ENCODE peak calls at places on chromosomes 7 and 10, in four cellular contexts. N, R, I and S are unnamed samples.

GRCh38 chr10:75972494-75973276 is 541.3 kb downstream of the LRMDA start:
- DNase-seq in N (peak), R (peak), I (no peak), S (peak)

GRCh38 chr10:75717126-75717916 is 285.9 kb downstream of the LRMDA start:
- DNase-seq in N (peak), R (peak), I (peak), S (no peak)

GRCh38 chr10:122296363-122297120 is 25.4 kb downstream of the BTBD16 start:
- DNase-seq in N (no peak), R (no peak), I (no peak), S (no peak)

GRCh38 chr10:11874568-11875182 is 51.5 kb downstream of the PROSER2 start:
- DNase-seq in N (peak), R (peak), I (peak), S (peak)

GRCh38 chr10:24350111-24350921 is 141.4 kb downstream of the KIAA1217 start:
- DNase-seq in N (no peak), R (peak), I (no peak), S (no peak)

GRCh38 chr7:12490105-12490688 is 80.3 kb upstream of the SCIN start:
- DNase-seq in N (peak), R (peak), I (no peak), S (peak)

GRCh38 chr7:47088329-47089067 is 493.4 kb downstream of the TNS3 start:
- DNase-seq in N (peak), R (peak), I (peak), S (no peak)

GRCh38 chr7:129513546-129513945 is 11.2 kb downstream of the SMKR1 start:
- DNase-seq in N (no peak), R (no peak), I (no peak), S (no peak)

GRCh38 chr7:17944720-17945119 is 4.4 kb upstream of the SNX13 start:
- DNase-seq in N (no peak), R (no peak), I (no peak), S (no peak)

GRCh38 chr10:486668-487067 is 202.8 kb downstream of the DIP2C start:
- DNase-seq in N (no peak), R (no peak), I (no peak), S (no peak)

GRCh38 chr10:33801705-33802104 is 467.2 kb upstream of the NRP1 start:
- DNase-seq in N (peak), R (peak), I (peak), S (peak)

GRCh38 chr10:123553810-123554430 is 112.2 kb upstream of the GPR26 start:
- DNase-seq in N (no peak), R (no peak), I (no peak), S (no peak)

GRCh38 chr7:134553976-134554375 is 5.1 kb downstream of the AKR1B15 start:
- DNase-seq in N (peak), R (peak), I (peak), S (no peak)

GRCh38 chr7:153043440-153043839 is 283.9 kb downstream of the ACTR3B start:
- DNase-seq in N (no peak), R (no peak), I (no peak), S (no peak)

GRCh38 chr10:73553316-73553715 is 37.8 kb downstream of the USP54 start:
- DNase-seq in N (no peak), R (no peak), I (no peak), S (peak)

GRCh38 chr7:105212236-105212635 is 176.5 kb downstream of the SRPK2 start:
- DNase-seq in N (no peak), R (no peak), I (no peak), S (no peak)

GRCh38 chr10:68861253-68861652 is 33.9 kb downstream of the STOX1 start:
- DNase-seq in N (no peak), R (peak), I (peak), S (no peak)

GRCh38 chr10:17386616-17387075 is 67.7 kb downstream of the ST8SIA6 start:
- DNase-seq in N (no peak), R (peak), I (no peak), S (peak)

GRCh38 chr10:92123031-92123450 is 167.8 kb downstream of the CPEB3 start:
- DNase-seq in N (peak), R (peak), I (peak), S (peak)

GRCh38 chr10:89535185-89536012 is at the start of gene SLC16A12:
- DNase-seq in N (no peak), R (peak), I (peak), S (no peak)

GRCh38 chr7:47416454-47417121 is 165.3 kb downstream of the TNS3 start:
- DNase-seq in N (peak), R (no peak), I (no peak), S (no peak)

GRCh38 chr7:151662291-151662690 is 142.6 kb upstream of the RHEB start:
- DNase-seq in N (no peak), R (no peak), I (no peak), S (no peak)

GRCh38 chr10:71396714-71397339 is at the start of gene CDH23:
- DNase-seq in N (no peak), R (no peak), I (peak), S (no peak)

GRCh38 chr10:60526024-60526585 is 136.4 kb upstream of the ANK3 start:
- DNase-seq in N (peak), R (no peak), I (no peak), S (no peak)

GRCh38 chr10:113126506-113127192 is 176.6 kb downstream of the TCF7L2 start:
- DNase-seq in N (peak), R (peak), I (no peak), S (no peak)

GRCh38 chr7:124201768-124202349 is 169.0 kb upstream of the TMEM229A start:
- DNase-seq in N (no peak), R (peak), I (no peak), S (no peak)

GRCh38 chr10:21173433-21173963 is 276.4 kb upstream of the NEBL start:
- DNase-seq in N (no peak), R (no peak), I (peak), S (no peak)

GRCh38 chr10:102300289-102300843 is 55.0 kb downstream of the GBF1 start:
- DNase-seq in N (peak), R (peak), I (no peak), S (no peak)

GRCh38 chr7:38671901-38672559 is 40.9 kb upstream of the AMPH start:
- DNase-seq in N (no peak), R (no peak), I (no peak), S (no peak)

GRCh38 chr10:725786-726185 is 36.3 kb upstream of the DIP2C start:
- DNase-seq in N (no peak), R (no peak), I (no peak), S (no peak)

GRCh38 chr7:159063046-159063840 is 81.4 kb downstream of the VIPR2 start:
- DNase-seq in N (no peak), R (no peak), I (no peak), S (no peak)

GRCh38 chr7:85185355-85186082 is 1.3 kb downstream of the SEMA3D start:
- DNase-seq in N (peak), R (peak), I (no peak), S (no peak)

GRCh38 chr10:12844796-12845524 is 156.6 kb downstream of the CCDC3 start:
- DNase-seq in N (peak), R (peak), I (peak), S (peak)

GRCh38 chr7:107874605-107875446 is 16.2 kb upstream of the DLD start:
- DNase-seq in N (peak), R (peak), I (peak), S (no peak)

GRCh38 chr10:132836248-132836831 is 50.4 kb upstream of the NKX6-2 start:
- DNase-seq in N (peak), R (no peak), I (no peak), S (no peak)

GRCh38 chr7:108071551-108071950 is 58.6 kb downstream of the LAMB4 start:
- DNase-seq in N (no peak), R (no peak), I (no peak), S (no peak)

GRCh38 chr10:29244978-29245377 is 43.9 kb upstream of the LYZL1 start:
- DNase-seq in N (no peak), R (no peak), I (no peak), S (no peak)

GRCh38 chr7:322111-322671 is 32.2 kb downstream of the FOXL3 start:
- DNase-seq in N (peak), R (peak), I (peak), S (no peak)
- H3K4me3 ChIP-seq in N (no peak), R (no peak), I (no peak), S (no peak)

DNA sequence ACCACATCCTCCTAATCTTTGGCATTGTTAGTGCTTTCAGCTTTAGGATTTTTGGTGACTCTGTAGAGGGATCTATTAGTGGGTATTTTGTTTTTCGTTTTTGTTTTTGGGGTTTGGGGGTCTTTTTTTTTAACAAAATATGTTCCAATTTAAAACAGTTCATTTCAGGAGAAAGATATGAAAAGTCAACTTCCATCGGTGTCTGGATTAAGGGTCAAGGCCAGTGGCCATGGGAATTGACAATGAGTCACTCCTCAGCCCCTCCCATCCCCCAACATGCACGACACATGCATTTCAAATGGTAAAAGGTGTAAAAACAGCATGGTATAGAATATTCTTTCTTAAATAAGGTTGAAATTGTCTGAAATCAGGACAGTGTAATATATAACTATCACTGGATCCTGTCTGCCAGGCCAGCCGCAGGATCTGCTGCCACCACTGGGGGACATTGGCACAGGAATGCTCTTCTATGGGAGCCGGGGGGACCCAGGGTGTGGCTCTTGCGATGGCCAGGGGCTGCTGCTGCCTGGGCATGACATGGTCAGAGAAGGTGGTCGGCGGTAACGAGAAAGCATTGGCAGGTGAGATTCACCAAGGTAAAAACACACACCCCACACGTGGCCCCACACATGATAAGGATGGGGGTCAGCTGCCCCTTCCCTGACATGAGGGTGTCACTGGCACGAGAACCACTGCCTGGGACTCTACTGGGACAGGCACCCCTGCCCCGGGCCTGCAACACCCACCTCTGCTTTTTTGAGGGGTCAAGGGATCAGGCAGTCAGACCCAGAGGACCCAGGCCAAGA is 126.2 kb upstream of the KCTD7 start:
- DNase-seq in N (no peak), R (no peak), I (no peak), S (no peak)
- TF ChIP-seq CTCF in N (peak), R (peak), I (no peak), S (no peak)

GRCh38 chr7:158018061-158018796 is 569.4 kb downstream of the PTPRN2 start:
- DNase-seq in N (no peak), R (no peak), I (no peak), S (no peak)

GRCh38 chr7:158018971-158019645 is 568.5 kb downstream of the PTPRN2 start:
- DNase-seq in N (no peak), R (no peak), I (no peak), S (no peak)

GRCh38 chr7:158015403-158016116 is 572.1 kb downstream of the PTPRN2 start:
- DNase-seq in N (no peak), R (no peak), I (no peak), S (no peak)

GRCh38 chr7:158017226-158018060 is 570.2 kb downstream of the PTPRN2 start:
- DNase-seq in N (no peak), R (no peak), I (no peak), S (no peak)

GRCh38 chr7:158016171-158017087 is 571.2 kb downstream of the PTPRN2 start:
- DNase-seq in N (no peak), R (no peak), I (no peak), S (no peak)
- H3K4me3 ChIP-seq in N (no peak), R (no peak), I (no peak), S (no peak)

GRCh38 chr7:100049441-100050291 is at the start of gene ZSCAN21:
- DNase-seq in N (peak), R (peak), I (peak), S (no peak)

GRCh38 chr7:100040575-100040974 is 9.0 kb upstream of the ZSCAN21 start:
- DNase-seq in N (no peak), R (no peak), I (no peak), S (no peak)

GRCh38 chr7:100048680-100049079 is 894 bp upstream of the ZSCAN21 start:
- DNase-seq in N (no peak), R (no peak), I (no peak), S (no peak)

GRCh38 chr7:100044719-100045118 is 4.9 kb upstream of the ZSCAN21 start:
- DNase-seq in N (peak), R (no peak), I (peak), S (no peak)
- TF ChIP-seq CTCF in N (peak), R (no peak), I (no peak), S (peak)

GRCh38 chr7:106774768-106775551 is 90.1 kb upstream of the PIK3CG start:
- DNase-seq in N (peak), R (peak), I (peak), S (no peak)

GRCh38 chr7:106775552-106775936 is 89.5 kb upstream of the PIK3CG start:
- DNase-seq in N (peak), R (peak), I (no peak), S (no peak)

GRCh38 chr7:106773228-106773627 is 91.9 kb upstream of the PIK3CG start:
- DNase-seq in N (peak), R (no peak), I (no peak), S (no peak)

GRCh38 chr7:106772655-106773108 is 92.4 kb upstream of the PIK3CG start:
- DNase-seq in N (peak), R (peak), I (no peak), S (no peak)

GRCh38 chr7:106774213-106774767 is 90.8 kb upstream of the PIK3CG start:
- DNase-seq in N (no peak), R (no peak), I (no peak), S (no peak)
- H3K4me3 ChIP-seq in N (no peak), R (no peak), I (peak), S (no peak)

GRCh38 chr7:57305192-57305748 is 144.7 kb upstream of the ZNF716 start:
- DNase-seq in N (no peak), R (no peak), I (no peak), S (no peak)
- TF ChIP-seq CTCF in N (peak), R (no peak), I (peak), S (no peak)

GRCh38 chr7:23244335-23244635 is 2.3 kb upstream of the GPNMB start:
- DNase-seq in N (no peak), R (no peak), I (no peak), S (no peak)

GRCh38 chr7:23249486-23249885 is 2.9 kb downstream of the GPNMB start:
- DNase-seq in N (no peak), R (no peak), I (no peak), S (no peak)

GRCh38 chr7:23246540-23246939 is at the start of gene GPNMB:
- DNase-seq in N (peak), R (peak), I (no peak), S (peak)

GRCh38 chr7:23247602-23248335 is 1.2 kb downstream of the GPNMB start:
- DNase-seq in N (no peak), R (peak), I (no peak), S (no peak)

DNA sequence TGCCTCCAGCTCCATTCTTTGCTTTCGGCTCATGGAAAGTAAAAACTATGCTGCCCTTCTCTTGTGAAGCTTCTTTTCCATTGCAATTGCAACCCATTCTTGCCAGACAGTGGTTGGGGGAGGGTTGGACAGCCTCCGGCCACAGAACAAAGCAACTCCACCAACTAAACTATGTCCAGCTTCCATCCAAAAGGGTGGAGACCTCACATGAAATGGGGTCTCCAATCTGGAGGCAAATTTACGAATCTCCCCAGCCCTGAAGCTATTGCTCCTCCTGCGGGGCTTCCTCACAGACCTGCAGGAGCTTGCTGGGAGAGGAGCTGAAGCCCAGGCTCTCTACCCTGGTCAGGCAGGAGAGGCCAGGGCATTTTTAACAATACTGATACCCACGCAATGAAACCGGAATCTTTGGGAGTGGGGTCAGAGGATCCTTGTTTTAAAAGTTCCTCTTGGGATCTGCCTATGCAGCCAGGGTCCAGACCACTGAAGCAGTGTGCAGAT is 576 bp downstream of the GPNMB start:
- DNase-seq in N (no peak), R (no peak), I (no peak), S (no peak)
- H3K4me3 ChIP-seq in N (no peak), R (peak), I (no peak), S (no peak)

GRCh38 chr7:149497467-149498261 is at the start of gene ZNF746:
- DNase-seq in N (peak), R (peak), I (peak), S (peak)
- TF ChIP-seq CTCF in N (peak), R (peak), I (peak), S (peak)